ENCODE peak calls at places on chromosomes 6 and 20, in nine cellular contexts. D, I, F, H, P, G, N, E and V are unnamed samples.

GRCh38 chr6:32439708-32440214 is at the start of gene HLA-DRA:
- DNase-seq in D (peak), I (no peak), F (peak), H (peak), P (peak), G (peak), N (peak), E (peak), V (no peak)

GRCh38 chr20:407953-408842 is at the start of gene RBCK1:
- DNase-seq in D (peak), I (peak), F (peak), H (peak), P (peak), G (peak), N (peak), E (peak), V (peak)

GRCh38 chr20:32945710-32946221 is 58.5 kb downstream of the SUN5 start:
- DNase-seq in D (peak), I (no peak), F (peak), H (no peak), P (peak), G (no peak), N (peak), E (peak), V (no peak)

GRCh38 chr6:32609731-32610640 is 20.3 kb upstream of the HLA-DRB1 start:
- DNase-seq in D (peak), I (peak), F (peak), H (no peak), P (peak), G (peak), N (peak), E (peak), V (no peak)

GRCh38 chr6:158284340-158285210 is 27.7 kb upstream of the TULP4 start:
- DNase-seq in D (no peak), I (no peak), F (peak), H (no peak), P (peak), G (no peak), N (no peak), E (no peak), V (no peak)

GRCh38 chr6:154164397-154164796 is 125.4 kb downstream of the OPRM1 start:
- DNase-seq in D (peak), I (no peak), F (no peak), H (no peak), P (no peak), G (no peak), N (no peak), E (no peak), V (no peak)

GRCh38 chr20:23212482-23212881 is 126.4 kb upstream of the CD93 start:
- DNase-seq in D (no peak), I (no peak), F (no peak), H (no peak), P (no peak), G (no peak), N (no peak), E (no peak), V (peak)

GRCh38 chr6:13355043-13355945 is 27.0 kb upstream of the TBC1D7 start:
- DNase-seq in D (peak), I (no peak), F (peak), H (no peak), P (peak), G (no peak), N (no peak), E (no peak), V (no peak)

GRCh38 chr6:31336872-31337496 is 20.0 kb downstream of the HLA-B start:
- DNase-seq in D (no peak), I (no peak), F (no peak), H (no peak), P (no peak), G (no peak), N (peak), E (no peak), V (no peak)

GRCh38 chr6:122494665-122495272 is 23.2 kb upstream of the SERINC1 start:
- DNase-seq in D (no peak), I (no peak), F (no peak), H (no peak), P (no peak), G (no peak), N (peak), E (no peak), V (no peak)

GRCh38 chr6:87881342-87881895 is 166.2 kb upstream of the SPACA1 start:
- DNase-seq in D (no peak), I (no peak), F (no peak), H (no peak), P (no peak), G (no peak), N (no peak), E (no peak), V (no peak)

GRCh38 chr6:9523462-9523861 is 891.4 kb downstream of the TFAP2A start:
- DNase-seq in D (peak), I (no peak), F (no peak), H (no peak), P (no peak), G (no peak), N (no peak), E (no peak), V (no peak)